ENCODE peak calls at places on chromosomes 1 and 21, in nine cellular contexts. B is PC-9, S is Karpas-422, H is astrocyte, J is MM.1S, O is fibroblast of lung, W is substantia nigra, U is prostate gland, E is upper lobe of right lung. P is an unnamed sample.

GRCh38 chr1:24949331-24949881 is 19.3 kb upstream of the RUNX3 start:
- DNase-seq in B (peak), S (no peak), H (peak), J (no peak), O (peak), W (no peak), U (no peak), E (no peak), P (peak)

GRCh38 chr1:65758128-65758527 is 34.6 kb upstream of the PDE4B start:
- DNase-seq in B (no peak), S (no peak), H (no peak), J (no peak), O (no peak), W (no peak), U (no peak), E (no peak), P (no peak)

GRCh38 chr1:64200064-64200463 is 3.4 kb upstream of the UBE2U start:
- DNase-seq in B (no peak), S (no peak), H (no peak), J (no peak), O (no peak), W (no peak), U (no peak), E (no peak), P (no peak)

GRCh38 chr1:156689035-156689959 is 12.1 kb upstream of the NES start:
- DNase-seq in B (peak), S (peak), H (peak), J (peak), O (peak), W (peak), U (peak), E (peak), P (peak)

GRCh38 chr1:154773551-154773950 is 96.5 kb downstream of the KCNN3 start:
- DNase-seq in B (no peak), S (no peak), H (no peak), J (no peak), O (no peak), W (peak), U (no peak), E (no peak), P (no peak)

GRCh38 chr21:43758132-43758619 is 17.9 kb downstream of the CSTB start:
- DNase-seq in B (no peak), S (no peak), H (no peak), J (no peak), O (peak), W (no peak), U (peak), E (no peak), P (peak)

GRCh38 chr1:235160395-235160964 is 570 bp downstream of the RBM34 start:
- DNase-seq in B (no peak), S (peak), H (peak), J (peak), O (peak), W (no peak), U (no peak), E (no peak), P (peak)

GRCh38 chr1:20723537-20724363 is 5.9 kb upstream of the KIF17 start:
- DNase-seq in B (no peak), S (no peak), H (no peak), J (no peak), O (no peak), W (no peak), U (peak), E (peak), P (peak)

GRCh38 chr1:9653195-9653782 is 1.8 kb downstream of the PIK3CD start:
- DNase-seq in B (no peak), S (peak), H (no peak), J (no peak), O (no peak), W (no peak), U (no peak), E (no peak), P (peak)

GRCh38 chr1:194723067-194723466 is 1536.7 kb upstream of the B3GALT2 start:
- DNase-seq in B (no peak), S (no peak), H (peak), J (no peak), O (peak), W (no peak), U (no peak), E (no peak), P (no peak)

GRCh38 chr1:235494531-235494930 is 9.7 kb downstream of the B3GALNT2 start:
- DNase-seq in B (no peak), S (no peak), H (no peak), J (no peak), O (no peak), W (no peak), U (no peak), E (no peak), P (no peak)

GRCh38 chr1:23097316-23097715 is 71.3 kb downstream of the LUZP1 start:
- DNase-seq in B (no peak), S (no peak), H (no peak), J (no peak), O (peak), W (no peak), U (no peak), E (no peak), P (no peak)

GRCh38 chr1:2314297-2314802 is 77.0 kb downstream of the MORN1 start:
- DNase-seq in B (peak), S (no peak), H (no peak), J (no peak), O (peak), W (no peak), U (no peak), E (peak), P (peak)

GRCh38 chr1:156006666-156007376 is 13.9 kb downstream of the SSR2 start:
- DNase-seq in B (peak), S (peak), H (no peak), J (no peak), O (no peak), W (no peak), U (no peak), E (no peak), P (peak)

GRCh38 chr1:164611754-164612642 is 53.0 kb downstream of the PBX1 start:
- DNase-seq in B (peak), S (no peak), H (peak), J (no peak), O (peak), W (no peak), U (peak), E (no peak), P (peak)

GRCh38 chr1:152577168-152577567 is 3.1 kb downstream of the LCE3D start:
- DNase-seq in B (no peak), S (no peak), H (no peak), J (no peak), O (no peak), W (no peak), U (no peak), E (no peak), P (no peak)

GRCh38 chr1:67052741-67053534 is 1.0 kb downstream of the SLC35D1 start:
- DNase-seq in B (peak), S (peak), H (no peak), J (peak), O (peak), W (peak), U (peak), E (peak), P (peak)

GRCh38 chr1:113930499-113931161 is 1.5 kb downstream of the HIPK1 start:
- DNase-seq in B (peak), S (peak), H (peak), J (peak), O (peak), W (no peak), U (no peak), E (no peak), P (peak)

GRCh38 chr1:23169727-23170335 is 1.2 kb upstream of the LUZP1 start:
- DNase-seq in B (no peak), S (no peak), H (peak), J (no peak), O (peak), W (peak), U (peak), E (peak), P (peak)

GRCh38 chr21:18614327-18614726 is 210.7 kb upstream of the TMPRSS15 start:
- DNase-seq in B (no peak), S (no peak), H (no peak), J (no peak), O (no peak), W (no peak), U (no peak), E (no peak), P (no peak)

GRCh38 chr1:31672988-31673387 is 28.3 kb upstream of the PEF1 start:
- DNase-seq in B (no peak), S (no peak), H (no peak), J (no peak), O (no peak), W (peak), U (no peak), E (no peak), P (peak)

GRCh38 chr1:244035358-244035757 is 15.7 kb upstream of the ZBTB18 start:
- DNase-seq in B (no peak), S (no peak), H (no peak), J (no peak), O (no peak), W (no peak), U (no peak), E (no peak), P (no peak)

GRCh38 chr1:234499119-234500039 is 20.4 kb upstream of the TARBP1 start:
- DNase-seq in B (peak), S (peak), H (peak), J (peak), O (peak), W (peak), U (peak), E (peak), P (peak)

GRCh38 chr1:154993572-154994268 is at the start of gene LENEP:
- DNase-seq in B (no peak), S (no peak), H (no peak), J (no peak), O (no peak), W (no peak), U (no peak), E (peak), P (peak)

GRCh38 chr1:24364975-24365678 is 46.0 kb downstream of the GRHL3 start:
- DNase-seq in B (peak), S (no peak), H (peak), J (no peak), O (peak), W (no peak), U (no peak), E (no peak), P (peak)

GRCh38 chr1:116498789-116499628 is 71.8 kb downstream of the CD58 start:
- DNase-seq in B (peak), S (peak), H (peak), J (no peak), O (peak), W (peak), U (peak), E (no peak), P (peak)

GRCh38 chr1:224922404-224923164 is 6.9 kb upstream of the DNAH14 start:
- DNase-seq in B (peak), S (peak), H (peak), J (peak), O (peak), W (no peak), U (no peak), E (no peak), P (peak)

GRCh38 chr1:36351222-36351977 is 28.0 kb upstream of the EVA1B start:
- DNase-seq in B (peak), S (no peak), H (peak), J (no peak), O (peak), W (no peak), U (no peak), E (no peak), P (peak)

GRCh38 chr21:45134677-45135076 is 60.3 kb downstream of the ADARB1 start:
- DNase-seq in B (no peak), S (no peak), H (no peak), J (no peak), O (no peak), W (no peak), U (no peak), E (no peak), P (no peak)

GRCh38 chr1:44672956-44673674 is 1.2 kb downstream of the TMEM53 start:
- DNase-seq in B (no peak), S (no peak), H (no peak), J (no peak), O (no peak), W (peak), U (no peak), E (peak), P (no peak)

GRCh38 chr1:189970331-189971230 is 507.1 kb downstream of the BRINP3 start:
- DNase-seq in B (peak), S (no peak), H (peak), J (no peak), O (peak), W (no peak), U (no peak), E (no peak), P (no peak)

GRCh38 chr1:245126530-245126929 is 28.3 kb upstream of the KIF26B start:
- DNase-seq in B (no peak), S (no peak), H (no peak), J (no peak), O (peak), W (no peak), U (no peak), E (peak), P (peak)

GRCh38 chr1:18109058-18109755 is 1.6 kb downstream of the IGSF21 start:
- DNase-seq in B (no peak), S (no peak), H (no peak), J (no peak), O (no peak), W (no peak), U (peak), E (no peak), P (peak)

GRCh38 chr21:46183910-46184624 is at the start of gene SPATC1L:
- DNase-seq in B (no peak), S (peak), H (peak), J (peak), O (peak), W (peak), U (peak), E (peak), P (peak)

GRCh38 chr1:81867235-81867634 is 66.5 kb downstream of the ADGRL2 start:
- DNase-seq in B (no peak), S (no peak), H (no peak), J (no peak), O (no peak), W (no peak), U (no peak), E (no peak), P (no peak)

GRCh38 chr1:206070627-206071304 is 17.8 kb downstream of the RHEX start:
- DNase-seq in B (no peak), S (no peak), H (no peak), J (no peak), O (no peak), W (no peak), U (no peak), E (no peak), P (no peak)

GRCh38 chr21:29219165-29219770 is 79.5 kb upstream of the BACH1 start:
- DNase-seq in B (peak), S (no peak), H (no peak), J (no peak), O (no peak), W (no peak), U (peak), E (no peak), P (no peak)

GRCh38 chr1:173052681-173053196 is 2.0 kb upstream of the TNFSF18 start:
- DNase-seq in B (peak), S (no peak), H (peak), J (no peak), O (peak), W (no peak), U (peak), E (no peak), P (peak)

GRCh38 chr1:119687391-119688079 is 24.2 kb upstream of the PHGDH start:
- DNase-seq in B (no peak), S (no peak), H (no peak), J (no peak), O (peak), W (no peak), U (no peak), E (no peak), P (no peak)

GRCh38 chr1:111958075-111958474 is 31.4 kb downstream of the KCND3 start:
- DNase-seq in B (no peak), S (no peak), H (no peak), J (no peak), O (no peak), W (no peak), U (no peak), E (no peak), P (no peak)

GRCh38 chr1:1062364-1063163 is 11.5 kb downstream of the RNF223 start:
- DNase-seq in B (no peak), S (no peak), H (no peak), J (no peak), O (no peak), W (no peak), U (no peak), E (no peak), P (peak)

GRCh38 chr1:1065265-1065939 is 8.7 kb downstream of the RNF223 start:
- DNase-seq in B (no peak), S (no peak), H (no peak), J (no peak), O (no peak), W (no peak), U (no peak), E (no peak), P (no peak)

GRCh38 chr1:1063945-1064831 is 9.9 kb downstream of the RNF223 start:
- DNase-seq in B (peak), S (peak), H (peak), J (peak), O (peak), W (no peak), U (peak), E (peak), P (peak)

GRCh38 chr1:1061682-1062363 is 12.3 kb downstream of the RNF223 start:
- DNase-seq in B (no peak), S (no peak), H (no peak), J (no peak), O (no peak), W (no peak), U (no peak), E (no peak), P (no peak)

DNA sequence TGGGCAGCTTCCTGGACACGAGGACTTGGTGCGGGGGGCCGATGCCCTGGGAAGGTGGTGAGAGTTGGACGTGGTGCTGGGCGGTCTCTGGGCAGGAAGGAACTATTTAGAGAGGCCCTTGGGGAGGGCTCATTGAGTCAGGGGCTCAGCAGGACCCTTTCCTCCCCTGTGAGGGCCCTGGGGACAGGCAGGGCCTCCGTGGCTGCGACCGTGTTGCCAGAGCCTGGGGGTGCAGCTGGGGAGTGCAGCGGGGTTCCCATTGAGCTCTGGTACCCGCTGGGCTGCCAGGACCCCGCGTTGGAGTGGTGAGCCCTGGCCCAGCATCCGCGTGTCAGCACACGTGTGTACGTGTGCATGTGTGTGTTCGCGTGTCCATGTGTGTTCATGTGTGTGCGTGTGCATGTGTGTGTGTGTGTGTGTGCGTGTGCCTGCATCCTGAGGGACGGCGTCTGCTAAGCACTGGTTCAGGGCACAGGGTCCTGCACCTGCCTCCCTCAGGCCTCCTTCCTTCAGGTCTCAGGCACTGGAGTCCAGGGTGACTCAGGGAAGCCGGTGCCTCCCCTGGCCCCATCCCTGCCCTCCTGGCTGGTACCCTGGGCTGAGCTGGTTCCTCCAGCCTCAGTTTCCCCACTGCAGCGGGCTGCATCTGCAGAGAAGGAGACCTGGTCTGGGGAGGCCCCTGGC is 10.7 kb downstream of the RNF223 start:
- DNase-seq in B (no peak), S (no peak), H (no peak), J (no peak), O (no peak), W (no peak), U (no peak), E (no peak), P (no peak)
- H3K27ac ChIP-seq in B (peak), S (no peak), H (peak), J (no peak), O (peak), W (no peak), U (no peak), E (no peak), P (no peak)

DNA sequence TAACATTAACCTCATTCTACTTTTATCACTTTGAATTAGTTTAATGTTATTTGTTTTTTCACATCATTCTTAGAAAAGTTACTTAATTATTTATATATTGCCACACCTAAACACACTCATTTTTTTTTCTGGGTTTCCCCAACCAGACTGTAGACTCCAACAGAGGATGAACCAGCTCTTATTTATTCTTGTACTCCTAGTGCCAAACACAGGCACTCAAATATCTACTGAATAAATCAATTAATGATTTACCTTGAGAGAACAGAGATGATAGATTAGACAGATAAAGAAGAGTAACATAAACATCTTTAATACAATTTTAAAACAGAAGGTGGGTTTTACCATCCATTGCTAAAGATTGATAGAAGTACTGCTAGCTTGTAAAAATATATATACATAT is 35.6 kb downstream of the EGLN1 start:
- DNase-seq in B (no peak), S (no peak), H (no peak), J (no peak), O (no peak), W (no peak), U (no peak), E (no peak), P (no peak)
- H3K27ac ChIP-seq in B (no peak), S (no peak), H (no peak), J (no peak), O (no peak), W (no peak), U (no peak), E (no peak), P (no peak)

GRCh38 chr1:231983266-231984193 is 356.9 kb downstream of the DISC1 start:
- DNase-seq in B (no peak), S (no peak), H (no peak), J (no peak), O (no peak), W (no peak), U (no peak), E (no peak), P (no peak)

GRCh38 chr1:231981675-231982074 is 355.1 kb downstream of the DISC1 start:
- DNase-seq in B (peak), S (no peak), H (no peak), J (no peak), O (no peak), W (no peak), U (no peak), E (no peak), P (no peak)

GRCh38 chr1:231990388-231990787 is 363.8 kb downstream of the DISC1 start:
- DNase-seq in B (no peak), S (no peak), H (no peak), J (no peak), O (no peak), W (no peak), U (no peak), E (no peak), P (no peak)

GRCh38 chr1:231986631-231987291 is 360.2 kb downstream of the DISC1 start:
- DNase-seq in B (no peak), S (no peak), H (no peak), J (no peak), O (peak), W (no peak), U (peak), E (no peak), P (no peak)

GRCh38 chr1:231985624-231986023 is 359.0 kb downstream of the DISC1 start:
- DNase-seq in B (no peak), S (no peak), H (no peak), J (no peak), O (no peak), W (no peak), U (no peak), E (no peak), P (no peak)
- H3K27ac ChIP-seq in B (no peak), S (no peak), H (no peak), J (no peak), O (no peak), W (no peak), U (no peak), E (no peak), P (no peak)

DNA sequence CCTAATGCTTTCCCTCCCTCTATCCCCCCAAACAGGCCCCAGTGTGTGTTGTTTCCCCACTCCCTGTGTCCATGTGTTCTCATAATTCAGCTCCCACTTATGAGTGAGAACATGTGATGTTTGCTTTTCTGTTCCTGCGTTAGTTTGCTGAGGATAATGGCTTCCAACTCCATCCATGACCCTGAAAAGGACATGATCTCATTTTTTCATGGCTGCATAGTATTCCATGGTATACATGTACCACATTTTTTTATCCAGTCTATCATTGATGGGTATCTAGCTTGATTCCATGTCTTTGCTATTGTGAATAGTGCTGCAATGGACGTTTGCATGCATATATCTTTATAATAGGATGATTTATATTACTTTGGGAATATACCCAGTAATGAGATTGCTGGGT is 8.7 kb downstream of the PRSS38 start:
- DNase-seq in B (no peak), S (no peak), H (no peak), J (no peak), O (no peak), W (no peak), U (no peak), E (no peak), P (no peak)
- H3K27ac ChIP-seq in B (no peak), S (no peak), H (no peak), J (no peak), O (no peak), W (no peak), U (no peak), E (no peak), P (no peak)

GRCh38 chr1:52192436-52192835 is 50.5 kb downstream of the ZFYVE9 start:
- DNase-seq in B (no peak), S (no peak), H (no peak), J (no peak), O (peak), W (no peak), U (no peak), E (no peak), P (no peak)
- H3K27ac ChIP-seq in B (no peak), S (no peak), H (no peak), J (no peak), O (no peak), W (no peak), U (no peak), E (no peak), P (no peak)